ENCODE peak calls at places on chromosomes 16 and 17, in eight cellular contexts. H, U, K, R, G, Q, F and I are unnamed samples.

GRCh38 chr17:21537302-21537701 is 155.0 kb upstream of the KCNJ18 start:
- DNase-seq in H (no peak), U (no peak), K (no peak), R (no peak), G (no peak), Q (no peak), F (no peak), I (no peak)

GRCh38 chr16:50272111-50272571 is 5.8 kb downstream of the ADCY7 start:
- DNase-seq in H (no peak), U (no peak), K (no peak), R (no peak), G (no peak), Q (no peak), F (no peak), I (no peak)

GRCh38 chr16:69100046-69100765 is 5.2 kb upstream of the HAS3 start:
- DNase-seq in H (no peak), U (no peak), K (no peak), R (no peak), G (no peak), Q (no peak), F (no peak), I (no peak)

GRCh38 chr17:44170499-44171201 is at the start of gene ASB16:
- DNase-seq in H (no peak), U (no peak), K (peak; percentile 56), R (no peak), G (peak; percentile 68), Q (no peak), F (no peak), I (no peak)

GRCh38 chr17:82961366-82962162 is 117.8 kb upstream of the METRNL start:
- DNase-seq in H (no peak), U (no peak), K (peak; percentile 25), R (no peak), G (no peak), Q (no peak), F (no peak), I (no peak)

GRCh38 chr16:30659507-30660423 is 1.5 kb downstream of the FBRS start:
- DNase-seq in H (no peak), U (peak; percentile 33), K (no peak), R (no peak), G (peak; percentile 52), Q (peak; percentile 74), F (no peak), I (peak; percentile 67)

GRCh38 chr16:2154533-2155090 is 970 bp upstream of the TRAF7 start:
- DNase-seq in H (no peak), U (no peak), K (no peak), R (no peak), G (no peak), Q (no peak), F (no peak), I (no peak)

GRCh38 chr16:20326336-20326735 is 977 bp downstream of the GP2 start:
- DNase-seq in H (no peak), U (no peak), K (no peak), R (no peak), G (no peak), Q (no peak), F (no peak), I (no peak)

GRCh38 chr16:29192329-29193247 is 207.7 kb downstream of the LAT start:
- DNase-seq in H (no peak), U (no peak), K (no peak), R (no peak), G (no peak), Q (no peak), F (no peak), I (no peak)

GRCh38 chr17:43384476-43384862 is 14.3 kb upstream of the ARL4D start:
- DNase-seq in H (no peak), U (no peak), K (no peak), R (no peak), G (no peak), Q (no peak), F (no peak), I (no peak)

GRCh38 chr17:78993981-78994671 is 14.4 kb upstream of the LGALS3BP start:
- DNase-seq in H (no peak), U (no peak), K (peak; percentile 24), R (no peak), G (no peak), Q (no peak), F (no peak), I (no peak)

GRCh38 chr17:39094607-39095308 is 56.7 kb downstream of the PLXDC1 start:
- DNase-seq in H (no peak), U (peak; percentile 12), K (no peak), R (no peak), G (no peak), Q (no peak), F (no peak), I (no peak)

GRCh38 chr16:27048316-27048715 is 18.4 kb upstream of the C16orf82 start:
- DNase-seq in H (no peak), U (no peak), K (no peak), R (no peak), G (no peak), Q (no peak), F (no peak), I (no peak)

GRCh38 chr17:38922538-38923291 is 2.7 kb upstream of the LASP1NB start:
- DNase-seq in H (peak; percentile 69), U (no peak), K (peak; percentile 73), R (no peak), G (peak; percentile 67), Q (no peak), F (no peak), I (peak; percentile 68)

GRCh38 chr16:87864331-87864989 is 4.8 kb downstream of the SLC7A5 start:
- DNase-seq in H (peak; percentile 28), U (no peak), K (no peak), R (no peak), G (no peak), Q (no peak), F (no peak), I (no peak)

GRCh38 chr16:339680-340079 is 12.8 kb downstream of the AXIN1 start:
- DNase-seq in H (no peak), U (no peak), K (no peak), R (no peak), G (no peak), Q (no peak), F (no peak), I (no peak)

GRCh38 chr17:12634789-12635414 is 30.8 kb upstream of the MYOCD start:
- DNase-seq in H (no peak), U (no peak), K (no peak), R (no peak), G (no peak), Q (no peak), F (no peak), I (no peak)

GRCh38 chr17:10349403-10349802 is 23.4 kb downstream of the MYH13 start:
- DNase-seq in H (no peak), U (no peak), K (no peak), R (no peak), G (no peak), Q (no peak), F (no peak), I (no peak)